ENCODE peak calls at places on chromosomes 12 and 14, in nine cellular contexts. O is A673; F is HFFc6; M is MCF 10A; N is anterior cingulate cortex; H is lower leg skin; C is D341Med; D is activated naive CD8-positive, alpha-beta T cell treated with anti-CD3 and anti-CD28 coated beads, Interleukin-2, amount 50 U/mL, for 16 hours; U is caudate nucleus. T is an unnamed sample.

GRCh38 chr12:38892090-38892786 is 13.2 kb downstream of the CPNE8 start:
- DNase-seq in M (peak; percentile 8), C (no peak), O (no peak), U (no peak), F (no peak), H (no peak), N (no peak), D (no peak), T (no peak)

GRCh38 chr12:102876883-102877282 is 40.2 kb downstream of the PAH start:
- DNase-seq in F (no peak), C (no peak), N (no peak), D (no peak), H (no peak), M (no peak), U (no peak), O (peak; percentile 14), T (no peak)

GRCh38 chr12:111766608-111767361 is at the start of gene ALDH2:
- DNase-seq in F (no peak), U (peak; percentile 74), O (peak; percentile 70), C (peak; percentile 94), D (no peak), M (no peak), H (peak; percentile 94), N (peak; percentile 68), T (peak; percentile 94)

GRCh38 chr14:68836093-68836492 is 43.2 kb upstream of the ZFP36L1 start:
- DNase-seq in N (no peak), H (no peak), O (no peak), D (no peak), U (no peak), C (no peak), M (no peak), F (no peak), T (no peak)

GRCh38 chr12:53986686-53987180 is 1.8 kb downstream of the HOXC10 start:
- DNase-seq in M (no peak), C (no peak), U (no peak), O (no peak), D (no peak), H (no peak), F (no peak), N (no peak), T (no peak)

GRCh38 chr14:22971152-22971551 is 11.2 kb downstream of the AJUBA start:
- DNase-seq in M (no peak), N (no peak), U (no peak), O (no peak), F (no peak), H (no peak), D (no peak), C (no peak), T (no peak)

GRCh38 chr12:112796067-112796466 is 4.5 kb downstream of the RPH3A start:
- DNase-seq in C (no peak), F (no peak), D (no peak), H (no peak), U (no peak), N (no peak), M (no peak), O (no peak), T (no peak)

GRCh38 chr14:82710257-82710841 is 1176.7 kb upstream of the SEL1L start:
- DNase-seq in U (no peak), F (peak; percentile 30), N (peak; percentile 9), M (peak; percentile 73), D (no peak), C (peak; percentile 70), O (peak; percentile 87), H (no peak), T (peak; percentile 84)

GRCh38 chr12:46825526-46826414 is at the start of gene SLC38A4:
- DNase-seq in D (no peak), N (no peak), U (no peak), M (no peak), F (peak; percentile 46), H (no peak), C (peak; percentile 44), O (peak; percentile 17), T (peak; percentile 85)

GRCh38 chr12:123035841-123036240 is 55.4 kb downstream of the ARL6IP4 start:
- DNase-seq in M (no peak), F (no peak), N (no peak), O (no peak), H (no peak), C (no peak), D (no peak), U (no peak), T (no peak)

GRCh38 chr14:74579447-74580274 is 32.4 kb downstream of the LTBP2 start:
- DNase-seq in U (no peak), O (no peak), M (peak; percentile 89), F (peak; percentile 84), C (no peak), H (no peak), N (no peak), D (peak; percentile 10), T (no peak)

GRCh38 chr12:45446013-45446412 is 230.1 kb downstream of the ANO6 start:
- DNase-seq in C (no peak), O (no peak), D (no peak), H (no peak), M (no peak), F (no peak), U (no peak), N (no peak), T (no peak)

GRCh38 chr14:93981316-93981715 is 4.9 kb upstream of the ASB2 start:
- DNase-seq in M (no peak), H (no peak), U (no peak), D (no peak), N (no peak), F (no peak), O (no peak), C (no peak), T (no peak)

GRCh38 chr14:30988509-30988908 is 36.9 kb upstream of the AP4S1 start:
- DNase-seq in N (no peak), D (no peak), M (no peak), F (peak; percentile 12), H (no peak), O (no peak), U (no peak), C (no peak), T (no peak)

GRCh38 chr12:96397756-96398421 is 2.4 kb downstream of the CDK17 start:
- DNase-seq in C (no peak), F (no peak), D (no peak), O (no peak), H (no peak), M (peak; percentile 24), N (no peak), U (no peak), T (no peak)

GRCh38 chr14:84065811-84066210 is 1464.1 kb upstream of the FLRT2 start:
- DNase-seq in F (no peak), M (peak; percentile 40), U (no peak), N (no peak), O (no peak), H (no peak), D (no peak), C (no peak), T (no peak)

GRCh38 chr14:105999361-106000028 is 473.1 kb downstream of the TMEM121 start:
- DNase-seq in C (peak; percentile 36), F (no peak), H (no peak), U (no peak), D (peak; percentile 75), M (no peak), O (peak; percentile 40), N (peak; percentile 7), T (peak; percentile 10)

GRCh38 chr12:118193958-118194357 is 58.0 kb downstream of the PEBP1 start:
- DNase-seq in N (no peak), H (no peak), C (no peak), D (no peak), U (peak; percentile 10), O (no peak), F (no peak), M (no peak), T (no peak)

GRCh38 chr14:71604231-71604630 is 328.0 kb upstream of the RGS6 start:
- DNase-seq in M (no peak), H (no peak), N (no peak), D (no peak), U (no peak), O (no peak), F (no peak), C (no peak), T (no peak)

GRCh38 chr12:117145597-117146154 is 44.6 kb downstream of the FBXO21 start:
- DNase-seq in D (no peak), C (no peak), F (no peak), M (no peak), N (no peak), H (no peak), U (no peak), O (no peak), T (no peak)

GRCh38 chr12:124390442-124391116 is 95.7 kb downstream of the RFLNA start:
- DNase-seq in U (no peak), N (no peak), O (no peak), M (peak; percentile 83), H (peak; percentile 93), F (peak; percentile 81), C (no peak), D (no peak), T (no peak)

GRCh38 chr14:95953111-95953724 is 76.6 kb downstream of the TUNAR start:
- DNase-seq in F (no peak), H (no peak), U (no peak), D (no peak), O (peak; percentile 23), M (peak; percentile 48), N (no peak), C (no peak), T (peak; percentile 89)

GRCh38 chr12:69475237-69475984 is 5.2 kb downstream of the FRS2 start:
- DNase-seq in D (no peak), F (peak; percentile 21), H (no peak), M (no peak), N (no peak), C (peak; percentile 17), O (no peak), U (no peak), T (peak; percentile 88)

GRCh38 chr14:95275507-95275906 is 44.2 kb downstream of the CLMN start:
- DNase-seq in M (no peak), C (no peak), H (peak; percentile 37), D (no peak), N (no peak), O (no peak), F (no peak), U (no peak), T (no peak)

GRCh38 chr14:99904506-99904905 is 111.3 kb downstream of the EML1 start:
- DNase-seq in F (no peak), H (no peak), U (no peak), N (no peak), C (no peak), M (no peak), D (no peak), O (no peak), T (no peak)

GRCh38 chr12:107702106-107702505 is 16.5 kb downstream of the PWP1 start:
- DNase-seq in U (no peak), M (no peak), O (no peak), F (no peak), D (no peak), C (no peak), H (no peak), N (no peak), T (no peak)

GRCh38 chr12:9364224-9365176 is 156.3 kb upstream of the PZP start:
- DNase-seq in M (peak; percentile 59), F (peak; percentile 21), U (no peak), O (no peak), D (no peak), C (no peak), H (no peak), N (no peak), T (peak; percentile 62)

T was measured in neural progenitor cell.